ENCODE peak calls at places on chromosomes 11 and 22, in eight cellular contexts. One of them, this sample, is unnamed. For H3K9me3 and H3K4me1, the result is how much of the 10 kb centered on the place peaks cover.

GRCh38 chr22:48670317-48670716 is 1157.4 kb downstream of the BRD1 start:
- DNase-seq in cardiac muscle cell: no peak
- DNase-seq in mammary epithelial cell: no peak
- DNase-seq in fibroblast of lung: no peak
- DNase-seq in Panc1: no peak
- DNase-seq in adrenal gland: no peak
- DNase-seq in transverse colon: no peak
- DNase-seq in heart right ventricle: no peak
- DNase-seq in this sample: no peak

GRCh38 chr11:131874070-131874469 is 503.7 kb downstream of the NTM start:
- DNase-seq in transverse colon: no peak
- DNase-seq in fibroblast of lung: no peak
- DNase-seq in heart right ventricle: no peak
- DNase-seq in adrenal gland: no peak
- DNase-seq in mammary epithelial cell: no peak
- DNase-seq in cardiac muscle cell: no peak
- DNase-seq in Panc1: no peak
- DNase-seq in this sample: no peak

GRCh38 chr11:67371549-67372231 is 1.7 kb downstream of the CLCF1 start:
- DNase-seq in heart right ventricle: no peak
- DNase-seq in adrenal gland: no peak
- DNase-seq in fibroblast of lung: peak
- DNase-seq in transverse colon: no peak
- DNase-seq in mammary epithelial cell: no peak
- DNase-seq in Panc1: no peak
- DNase-seq in cardiac muscle cell: peak
- DNase-seq in this sample: peak

GRCh38 chr11:6468712-6469495 is 4.8 kb downstream of the TRIM3 start:
- DNase-seq in transverse colon: peak
- DNase-seq in adrenal gland: peak
- DNase-seq in cardiac muscle cell: peak
- DNase-seq in mammary epithelial cell: peak
- DNase-seq in fibroblast of lung: peak
- DNase-seq in Panc1: no peak
- DNase-seq in heart right ventricle: peak
- DNase-seq in this sample: peak

GRCh38 chr11:35418847-35419712 is at the start of gene SLC1A2:
- DNase-seq in heart right ventricle: peak
- DNase-seq in mammary epithelial cell: no peak
- DNase-seq in cardiac muscle cell: peak
- DNase-seq in adrenal gland: no peak
- DNase-seq in Panc1: no peak
- DNase-seq in fibroblast of lung: peak
- DNase-seq in transverse colon: no peak
- DNase-seq in this sample: no peak

GRCh38 chr11:73012121-73012863 is 129.8 kb downstream of the FCHSD2 start:
- DNase-seq in heart right ventricle: no peak
- DNase-seq in adrenal gland: no peak
- DNase-seq in cardiac muscle cell: no peak
- DNase-seq in Panc1: no peak
- DNase-seq in mammary epithelial cell: peak
- DNase-seq in fibroblast of lung: peak
- DNase-seq in transverse colon: no peak
- DNase-seq in this sample: no peak

GRCh38 chr22:32574957-32575893 is 100.6 kb downstream of the FBXO7 start:
- DNase-seq in mammary epithelial cell: no peak
- DNase-seq in fibroblast of lung: peak
- DNase-seq in adrenal gland: no peak
- DNase-seq in transverse colon: no peak
- DNase-seq in Panc1: no peak
- DNase-seq in heart right ventricle: no peak
- DNase-seq in cardiac muscle cell: no peak
- DNase-seq in this sample: no peak

GRCh38 chr11:109993786-109994185 is 99.4 kb upstream of the ZC3H12C start:
- DNase-seq in cardiac muscle cell: no peak
- DNase-seq in heart right ventricle: no peak
- DNase-seq in mammary epithelial cell: no peak
- DNase-seq in adrenal gland: no peak
- DNase-seq in Panc1: no peak
- DNase-seq in fibroblast of lung: peak
- DNase-seq in transverse colon: no peak
- DNase-seq in this sample: no peak

GRCh38 chr22:41009222-41009948 is 58.2 kb downstream of the RBX1 start:
- DNase-seq in heart right ventricle: no peak
- DNase-seq in Panc1: no peak
- DNase-seq in fibroblast of lung: peak
- DNase-seq in cardiac muscle cell: no peak
- DNase-seq in mammary epithelial cell: peak
- DNase-seq in adrenal gland: no peak
- DNase-seq in transverse colon: no peak
- DNase-seq in this sample: peak

GRCh38 chr11:30414283-30414682 is 91.4 kb downstream of the ARL14EP start:
- DNase-seq in Panc1: no peak
- DNase-seq in cardiac muscle cell: no peak
- DNase-seq in fibroblast of lung: no peak
- DNase-seq in mammary epithelial cell: no peak
- DNase-seq in adrenal gland: no peak
- DNase-seq in heart right ventricle: no peak
- DNase-seq in transverse colon: no peak
- DNase-seq in this sample: no peak

GRCh38 chr11:62119569-62119968 is 4.2 kb upstream of the INCENP start:
- DNase-seq in adrenal gland: no peak
- DNase-seq in cardiac muscle cell: no peak
- DNase-seq in transverse colon: no peak
- DNase-seq in fibroblast of lung: no peak
- DNase-seq in mammary epithelial cell: no peak
- DNase-seq in Panc1: no peak
- DNase-seq in heart right ventricle: no peak
- DNase-seq in this sample: no peak

GRCh38 chr11:62120466-62120865 is 3.3 kb upstream of the INCENP start:
- DNase-seq in transverse colon: no peak
- DNase-seq in adrenal gland: no peak
- DNase-seq in fibroblast of lung: no peak
- DNase-seq in cardiac muscle cell: no peak
- DNase-seq in heart right ventricle: no peak
- DNase-seq in mammary epithelial cell: no peak
- DNase-seq in Panc1: no peak
- DNase-seq in this sample: no peak

GRCh38 chr11:62122076-62122475 is 1.7 kb upstream of the INCENP start:
- DNase-seq in adrenal gland: no peak
- DNase-seq in fibroblast of lung: no peak
- DNase-seq in Panc1: no peak
- DNase-seq in transverse colon: no peak
- DNase-seq in heart right ventricle: no peak
- DNase-seq in mammary epithelial cell: no peak
- DNase-seq in cardiac muscle cell: peak
- DNase-seq in this sample: no peak

GRCh38 chr11:62120001-62120400 is 3.8 kb upstream of the INCENP start:
- DNase-seq in adrenal gland: no peak
- DNase-seq in fibroblast of lung: no peak
- DNase-seq in transverse colon: no peak
- DNase-seq in heart right ventricle: no peak
- DNase-seq in mammary epithelial cell: no peak
- DNase-seq in Panc1: no peak
- DNase-seq in cardiac muscle cell: no peak
- DNase-seq in this sample: no peak

GRCh38 chr11:62116458-62116857 is 7.4 kb upstream of the INCENP start:
- DNase-seq in transverse colon: no peak
- DNase-seq in heart right ventricle: no peak
- DNase-seq in mammary epithelial cell: no peak
- DNase-seq in fibroblast of lung: no peak
- DNase-seq in cardiac muscle cell: no peak
- DNase-seq in adrenal gland: no peak
- DNase-seq in Panc1: no peak
- DNase-seq in this sample: no peak
- TF ChIP-seq CTCF in transverse colon: no peak
- TF ChIP-seq CTCF in heart right ventricle: no peak
- TF ChIP-seq CTCF in mammary epithelial cell: no peak
- TF ChIP-seq CTCF in fibroblast of lung: peak
- TF ChIP-seq CTCF in cardiac muscle cell: no peak
- TF ChIP-seq CTCF in adrenal gland: no peak
- TF ChIP-seq CTCF in Panc1: no peak
- TF ChIP-seq CTCF in this sample: no peak

DNA sequence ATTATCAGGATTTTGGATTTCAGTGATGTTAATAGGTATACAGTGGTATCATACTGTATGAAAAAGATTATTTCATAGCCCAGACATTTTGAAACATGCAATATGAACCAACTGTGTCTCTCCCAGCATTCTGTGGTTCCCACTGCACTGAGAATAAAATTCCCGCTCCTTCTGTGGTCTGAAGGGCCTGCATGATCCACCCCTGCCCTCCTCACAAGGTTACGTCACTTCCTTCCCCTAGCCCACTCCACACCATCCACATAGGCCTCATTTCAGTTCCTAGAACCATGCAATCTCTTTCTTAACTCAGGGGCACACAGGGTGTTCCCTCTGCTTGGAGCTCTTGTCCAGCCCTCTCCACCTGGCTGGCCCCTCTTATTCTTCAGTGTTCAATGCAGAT is 103.1 kb downstream of the TSPAN18 start:
- DNase-seq in heart right ventricle: no peak
- DNase-seq in Panc1: no peak
- DNase-seq in cardiac muscle cell: no peak
- DNase-seq in adrenal gland: no peak
- DNase-seq in transverse colon: no peak
- DNase-seq in fibroblast of lung: no peak
- DNase-seq in mammary epithelial cell: no peak
- DNase-seq in this sample: no peak
- H3K9me3 ChIP-seq in heart right ventricle: under half
- H3K9me3 ChIP-seq in Panc1: under half
- H3K9me3 ChIP-seq in cardiac muscle cell: under half
- H3K9me3 ChIP-seq in adrenal gland: under half
- H3K9me3 ChIP-seq in transverse colon: under half
- H3K9me3 ChIP-seq in fibroblast of lung: under half
- H3K9me3 ChIP-seq in mammary epithelial cell: under half
- H3K9me3 ChIP-seq in this sample: under half

GRCh38 chr11:12474871-12475270 is 97.5 kb downstream of the PARVA start:
- DNase-seq in mammary epithelial cell: no peak
- DNase-seq in cardiac muscle cell: no peak
- DNase-seq in Panc1: no peak
- DNase-seq in adrenal gland: no peak
- DNase-seq in heart right ventricle: no peak
- DNase-seq in transverse colon: no peak
- DNase-seq in fibroblast of lung: no peak
- DNase-seq in this sample: no peak

GRCh38 chr11:12469451-12469850 is 92.1 kb downstream of the PARVA start:
- DNase-seq in heart right ventricle: no peak
- DNase-seq in adrenal gland: no peak
- DNase-seq in mammary epithelial cell: no peak
- DNase-seq in transverse colon: no peak
- DNase-seq in fibroblast of lung: peak
- DNase-seq in Panc1: no peak
- DNase-seq in cardiac muscle cell: no peak
- DNase-seq in this sample: no peak

GRCh38 chr11:12473366-12473765 is 96.0 kb downstream of the PARVA start:
- DNase-seq in Panc1: no peak
- DNase-seq in mammary epithelial cell: no peak
- DNase-seq in transverse colon: no peak
- DNase-seq in heart right ventricle: no peak
- DNase-seq in adrenal gland: no peak
- DNase-seq in cardiac muscle cell: no peak
- DNase-seq in fibroblast of lung: no peak
- DNase-seq in this sample: no peak

GRCh38 chr11:12470236-12470635 is 92.9 kb downstream of the PARVA start:
- DNase-seq in transverse colon: no peak
- DNase-seq in mammary epithelial cell: no peak
- DNase-seq in Panc1: no peak
- DNase-seq in fibroblast of lung: no peak
- DNase-seq in cardiac muscle cell: no peak
- DNase-seq in heart right ventricle: no peak
- DNase-seq in adrenal gland: no peak
- DNase-seq in this sample: no peak

DNA sequence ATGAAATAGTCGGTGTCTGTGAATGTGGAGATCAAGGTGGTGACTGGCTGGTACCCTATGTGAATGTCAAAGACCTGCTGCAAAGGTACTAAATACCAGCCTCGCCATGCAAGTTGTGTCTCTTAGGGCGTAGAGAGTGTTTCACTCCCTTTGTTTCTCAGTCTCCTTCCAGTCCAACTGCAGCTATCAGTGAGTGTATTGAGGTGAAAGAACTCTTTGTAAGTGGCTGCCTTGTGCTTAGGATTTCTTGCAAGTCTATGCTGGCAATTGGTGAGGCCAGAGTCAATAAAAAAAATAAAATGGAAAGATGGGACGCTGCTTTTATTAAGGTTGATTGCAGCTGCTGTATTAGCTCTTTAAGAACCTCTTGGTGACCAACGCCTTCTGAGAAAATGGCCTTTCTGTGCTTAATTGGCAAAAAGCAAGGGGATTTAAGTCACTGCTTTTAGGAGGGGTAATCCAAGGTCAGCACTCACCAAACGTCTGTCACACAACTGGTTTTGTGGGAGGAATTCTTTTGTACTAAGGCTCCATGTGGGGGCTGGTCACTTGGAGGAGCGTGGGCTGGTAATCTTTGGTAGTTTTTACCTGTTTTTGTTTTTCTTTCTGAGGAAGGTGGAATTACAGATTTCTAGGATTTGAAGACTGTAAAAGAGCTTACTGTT is 95.2 kb downstream of the PARVA start:
- DNase-seq in mammary epithelial cell: no peak
- DNase-seq in transverse colon: no peak
- DNase-seq in cardiac muscle cell: no peak
- DNase-seq in adrenal gland: no peak
- DNase-seq in fibroblast of lung: peak
- DNase-seq in heart right ventricle: no peak
- DNase-seq in Panc1: no peak
- DNase-seq in this sample: no peak
- H3K4me1 ChIP-seq in mammary epithelial cell: under half
- H3K4me1 ChIP-seq in transverse colon: under half
- H3K4me1 ChIP-seq in cardiac muscle cell: under half
- H3K4me1 ChIP-seq in adrenal gland: under half
- H3K4me1 ChIP-seq in fibroblast of lung: under half
- H3K4me1 ChIP-seq in heart right ventricle: under half
- H3K4me1 ChIP-seq in Panc1: under half
- H3K4me1 ChIP-seq in this sample: under half

GRCh38 chr22:39253427-39254070 is 8.8 kb upstream of the PDGFB start:
- DNase-seq in Panc1: peak
- DNase-seq in heart right ventricle: peak
- DNase-seq in mammary epithelial cell: peak
- DNase-seq in transverse colon: peak
- DNase-seq in adrenal gland: peak
- DNase-seq in fibroblast of lung: peak
- DNase-seq in cardiac muscle cell: peak
- DNase-seq in this sample: no peak

GRCh38 chr22:39255449-39256185 is 10.8 kb upstream of the PDGFB start:
- DNase-seq in fibroblast of lung: no peak
- DNase-seq in mammary epithelial cell: no peak
- DNase-seq in Panc1: no peak
- DNase-seq in cardiac muscle cell: no peak
- DNase-seq in adrenal gland: peak
- DNase-seq in transverse colon: no peak
- DNase-seq in heart right ventricle: no peak
- DNase-seq in this sample: no peak

GRCh38 chr22:39254122-39254521 is 9.3 kb upstream of the PDGFB start:
- DNase-seq in fibroblast of lung: no peak
- DNase-seq in adrenal gland: no peak
- DNase-seq in cardiac muscle cell: no peak
- DNase-seq in heart right ventricle: no peak
- DNase-seq in mammary epithelial cell: no peak
- DNase-seq in transverse colon: no peak
- DNase-seq in Panc1: no peak
- DNase-seq in this sample: no peak

GRCh38 chr22:39256186-39256552 is 11.4 kb upstream of the PDGFB start:
- DNase-seq in transverse colon: no peak
- DNase-seq in fibroblast of lung: no peak
- DNase-seq in mammary epithelial cell: no peak
- DNase-seq in cardiac muscle cell: no peak
- DNase-seq in heart right ventricle: no peak
- DNase-seq in adrenal gland: no peak
- DNase-seq in Panc1: no peak
- DNase-seq in this sample: no peak

GRCh38 chr22:39254789-39255298 is 10.1 kb upstream of the PDGFB start:
- DNase-seq in transverse colon: no peak
- DNase-seq in heart right ventricle: peak
- DNase-seq in cardiac muscle cell: no peak
- DNase-seq in adrenal gland: peak
- DNase-seq in mammary epithelial cell: peak
- DNase-seq in fibroblast of lung: peak
- DNase-seq in Panc1: no peak
- DNase-seq in this sample: no peak
- TF ChIP-seq CTCF in transverse colon: no peak
- TF ChIP-seq CTCF in heart right ventricle: no peak
- TF ChIP-seq CTCF in cardiac muscle cell: no peak
- TF ChIP-seq CTCF in adrenal gland: no peak
- TF ChIP-seq CTCF in mammary epithelial cell: no peak
- TF ChIP-seq CTCF in fibroblast of lung: no peak
- TF ChIP-seq CTCF in Panc1: no peak
- TF ChIP-seq CTCF in this sample: no peak

This sample was measured in mucosa of descending colon.